ENCODE peak calls at places on chromosomes 7 and 10, in six cellular contexts. G, V, W, S, P and L are unnamed samples.

GRCh38 chr10:102243304-102243703 is 2.0 kb upstream of the PITX3 start:
- DNase-seq in S (peak; percentile 93), V (no peak), G (no peak), W (no peak), P (peak; percentile 83), L (peak; percentile 21)

GRCh38 chr10:132061465-132062180 is 4.1 kb upstream of the JAKMIP3 start:
- DNase-seq in G (peak; percentile 11), S (no peak), P (no peak), W (no peak), V (no peak), L (no peak)

GRCh38 chr7:157989611-157990010 is 598.0 kb downstream of the PTPRN2 start:
- DNase-seq in S (no peak), V (no peak), P (no peak), W (no peak), G (no peak), L (no peak)

GRCh38 chr7:137954614-137955013 is 47.3 kb downstream of the CREB3L2 start:
- DNase-seq in G (no peak), S (no peak), W (no peak), V (no peak), P (peak; percentile 60), L (no peak)

GRCh38 chr7:3272691-3273141 is 28.3 kb upstream of the SDK1 start:
- DNase-seq in G (no peak), V (no peak), W (peak; percentile 98), P (peak; percentile 81), S (peak; percentile 7), L (peak; percentile 59)

GRCh38 chr7:75687246-75688088 is 51.3 kb downstream of the HIP1 start:
- DNase-seq in P (no peak), S (no peak), V (no peak), W (no peak), G (no peak), L (no peak)

GRCh38 chr7:151189038-151189437 is 2.0 kb upstream of the ASB10 start:
- DNase-seq in W (no peak), V (no peak), G (no peak), S (no peak), P (no peak), L (no peak)

GRCh38 chr10:102352066-102352715 is 43.3 kb upstream of the NFKB2 start:
- DNase-seq in G (no peak), V (peak; percentile 76), P (peak; percentile 33), S (peak; percentile 65), W (peak; percentile 60), L (peak; percentile 41)

GRCh38 chr10:100349672-100350071 is 2.6 kb downstream of the SCD start:
- DNase-seq in V (no peak), P (no peak), S (no peak), G (no peak), W (no peak), L (no peak)

GRCh38 chr7:80499350-80499955 is 12.4 kb downstream of the GNAT3 start:
- DNase-seq in S (peak; percentile 95), W (peak; percentile 84), P (peak; percentile 97), V (no peak), G (no peak), L (peak; percentile 81)

GRCh38 chr7:121752706-121753105 is 120.3 kb upstream of the PTPRZ1 start:
- DNase-seq in P (peak; percentile 11), V (no peak), S (peak; percentile 1), G (no peak), W (peak; percentile 12), L (no peak)

GRCh38 chr7:76515999-76516443 is 5.7 kb downstream of the UPK3B start:
- DNase-seq in G (no peak), S (peak; percentile 57), P (no peak), V (no peak), W (no peak), L (peak; percentile 49)

GRCh38 chr7:140358024-140358770 is 40.1 kb downstream of the SLC37A3 start:
- DNase-seq in W (no peak), P (no peak), S (no peak), V (peak; percentile 35), G (no peak), L (no peak)

GRCh38 chr7:133054167-133054840 is 27.6 kb downstream of the CHCHD3 start:
- DNase-seq in V (no peak), W (no peak), G (no peak), P (peak; percentile 18), S (peak; percentile 40), L (peak; percentile 31)

GRCh38 chr10:86958109-86958830 is at the start of gene SNCG:
- DNase-seq in G (no peak), P (no peak), V (no peak), W (no peak), S (no peak), L (no peak)

GRCh38 chr7:114957434-114957833 is 35.5 kb downstream of the MDFIC start:
- DNase-seq in S (no peak), G (no peak), V (no peak), W (no peak), P (no peak), L (no peak)

GRCh38 chr10:99941942-99942835 is 67.6 kb downstream of the DNMBP start:
- DNase-seq in G (no peak), W (no peak), S (peak; percentile 47), V (no peak), P (peak; percentile 96), L (no peak)

GRCh38 chr7:121879544-121879943 is 6.6 kb downstream of the PTPRZ1 start:
- DNase-seq in G (no peak), S (no peak), V (no peak), P (no peak), W (no peak), L (no peak)

GRCh38 chr7:1691601-1692499 is 21.8 kb downstream of the ELFN1 start:
- DNase-seq in W (peak; percentile 75), S (no peak), G (peak; percentile 40), V (no peak), P (no peak), L (peak; percentile 80)

GRCh38 chr7:139427029-139427420 is 56.4 kb downstream of the KLRG2 start:
- DNase-seq in P (no peak), W (no peak), S (no peak), V (no peak), G (no peak), L (no peak)

GRCh38 chr10:56298941-56299340 is 62.1 kb downstream of the ZWINT start:
- DNase-seq in G (no peak), S (no peak), W (no peak), P (no peak), V (no peak), L (no peak)

GRCh38 chr10:24039897-24040296 is 169.0 kb upstream of the KIAA1217 start:
- DNase-seq in G (no peak), W (no peak), S (no peak), V (no peak), P (no peak), L (no peak)